ENCODE peak calls at places on chromosomes 13 and 19, in nine cellular contexts. B is GM23338; I is choroid plexus epithelial cell; T is IMR-90; X is pancreas; N is CD8-positive, alpha-beta T cell; S is nephron progenitor cell; W is sigmoid colon; R is fibroblast of lung. U is an unnamed sample.

GRCh38 chr13:21798181-21798580 is 127.3 kb downstream of the FGF9 start:
- DNase-seq in B (no peak), I (no peak), T (no peak), X (no peak), N (no peak), S (no peak), W (no peak), R (no peak), U (no peak)

GRCh38 chr19:36547001-36547732 is 19.1 kb upstream of the ZNF260 start:
- DNase-seq in B (peak; percentile 34), I (peak; percentile 21), T (peak; percentile 3), X (no peak), N (no peak), S (no peak), W (no peak), R (peak; percentile 25), U (no peak)

GRCh38 chr19:16367269-16367683 is 42.6 kb downstream of the KLF2 start:
- DNase-seq in B (no peak), I (no peak), T (no peak), X (no peak), N (peak; percentile 58), S (no peak), W (peak; percentile 27), R (no peak), U (no peak)

GRCh38 chr13:99687728-99688397 is 186.6 kb downstream of the TM9SF2 start:
- DNase-seq in B (peak; percentile 92), I (peak; percentile 89), T (no peak), X (no peak), N (no peak), S (no peak), W (no peak), R (no peak), U (no peak)

GRCh38 chr13:32852568-32852967 is 163.7 kb upstream of the KL start:
- DNase-seq in B (no peak), I (peak; percentile 69), T (peak; percentile 40), X (no peak), N (no peak), S (no peak), W (no peak), R (peak; percentile 69), U (no peak)

GRCh38 chr13:36530050-36530789 is 97.9 kb downstream of the CCNA1 start:
- DNase-seq in B (no peak), I (peak; percentile 74), T (no peak), X (no peak), N (no peak), S (no peak), W (no peak), R (no peak), U (no peak)

GRCh38 chr19:9406798-9407352 is 28.5 kb downstream of the ZNF266 start:
- DNase-seq in B (peak; percentile 6), I (peak; percentile 91), T (peak; percentile 92), X (peak; percentile 72), N (peak; percentile 12), S (no peak), W (peak; percentile 88), R (peak; percentile 94), U (no peak)

GRCh38 chr13:107367258-107367657 is 799.3 kb upstream of the ARGLU1 start:
- DNase-seq in B (no peak), I (no peak), T (peak; percentile 58), X (no peak), N (no peak), S (no peak), W (no peak), R (no peak), U (no peak)

GRCh38 chr19:56838930-56839664 is 1.4 kb downstream of the PEG3 start:
- DNase-seq in B (no peak), I (peak; percentile 75), T (no peak), X (peak; percentile 99), N (no peak), S (no peak), W (peak; percentile 100), R (peak; percentile 94), U (no peak)

GRCh38 chr13:82747948-82748347 is 1134.3 kb downstream of the SLITRK1 start:
- DNase-seq in B (no peak), I (peak; percentile 58), T (peak; percentile 53), X (no peak), N (no peak), S (no peak), W (no peak), R (peak; percentile 43), U (no peak)

GRCh38 chr19:11451942-11452813 is 16.7 kb downstream of the PRKCSH start:
- DNase-seq in B (peak; percentile 59), I (peak; percentile 25), T (no peak), X (no peak), N (no peak), S (no peak), W (no peak), R (no peak), U (no peak)
- TF ChIP-seq CTCF in B (peak; percentile 59), I (peak; percentile 39), T (peak; percentile 11), X (no peak), N (no peak), S (no peak), W (no peak), R (peak; percentile 14), U (peak; percentile 42)

GRCh38 chr19:4878491-4878968 is 11.1 kb upstream of the PLIN3 start:
- DNase-seq in B (peak; percentile 60), I (no peak), T (no peak), X (peak; percentile 38), N (no peak), S (peak; percentile 33), W (no peak), R (no peak), U (no peak)
- TF ChIP-seq CTCF in B (no peak), I (no peak), T (no peak), X (no peak), N (no peak), S (no peak), W (no peak), R (no peak), U (no peak)

GRCh38 chr13:66689628-66690027 is 540.5 kb downstream of the PCDH9 start:
- DNase-seq in B (peak; percentile 9), I (peak; percentile 80), T (peak; percentile 40), X (no peak), N (no peak), S (no peak), W (no peak), R (peak; percentile 68), U (no peak)
- TF ChIP-seq CTCF in B (peak; percentile 28), I (peak; percentile 73), T (peak; percentile 42), X (no peak), N (no peak), S (no peak), W (no peak), R (no peak), U (peak; percentile 69)

DNA sequence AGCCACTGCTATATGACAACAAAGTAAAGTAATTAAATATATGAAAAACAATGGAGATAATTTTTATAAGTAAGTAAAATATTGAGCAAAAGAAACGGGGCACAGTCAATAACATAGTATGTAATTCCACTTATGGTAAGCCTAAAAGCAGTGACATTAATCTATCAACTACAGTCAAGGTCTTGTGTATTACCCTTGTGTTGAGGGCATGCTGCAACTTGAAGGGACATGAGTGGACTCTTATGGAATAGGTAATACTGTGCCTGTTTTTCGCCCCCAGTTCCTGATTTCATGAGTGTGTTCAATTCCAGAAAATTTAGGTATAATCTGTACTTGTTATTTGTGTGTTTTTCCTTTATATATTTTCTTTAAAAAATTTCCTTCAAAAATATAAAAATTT is 201.3 kb upstream of the SLITRK6 start:
- DNase-seq in B (no peak), I (no peak), T (no peak), X (no peak), N (no peak), S (no peak), W (no peak), R (no peak), U (no peak)
- TF ChIP-seq CTCF in B (no peak), I (no peak), T (no peak), X (no peak), N (no peak), S (no peak), W (no peak), R (no peak), U (no peak)

DNA sequence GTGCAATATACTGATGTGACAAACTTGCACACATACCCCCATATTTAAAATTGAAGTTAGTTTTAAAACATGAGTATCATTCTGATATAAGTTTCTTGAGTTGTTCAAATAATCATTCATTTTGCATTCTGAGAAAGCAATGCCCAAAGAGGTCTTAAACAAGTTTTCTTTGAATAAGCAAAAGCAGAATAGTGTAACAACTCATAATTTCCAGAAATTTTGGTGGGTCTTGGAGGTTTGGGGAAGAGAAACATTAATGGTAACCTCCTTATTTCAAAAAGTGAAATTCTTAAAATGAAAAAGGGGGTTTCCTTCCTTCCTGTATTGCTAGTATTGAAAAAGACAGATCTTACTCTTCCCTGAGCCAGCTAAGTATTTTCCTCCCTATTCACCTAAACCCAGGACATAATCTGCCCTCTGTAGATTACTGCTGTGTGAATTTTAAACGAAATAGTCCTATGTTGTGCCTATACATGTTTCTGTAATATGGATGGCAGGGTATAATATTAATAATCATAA is 30.4 kb downstream of the SLC25A15 start:
- DNase-seq in B (no peak), I (no peak), T (no peak), X (no peak), N (no peak), S (no peak), W (no peak), R (no peak), U (no peak)
- TF ChIP-seq CTCF in B (no peak), I (no peak), T (no peak), X (no peak), N (no peak), S (no peak), W (no peak), R (no peak), U (no peak)

GRCh38 chr19:42224940-42225717 is 5.0 kb downstream of the ZNF526 start:
- DNase-seq in B (no peak), I (no peak), T (no peak), X (no peak), N (no peak), S (no peak), W (no peak), R (no peak), U (no peak)

GRCh38 chr19:42225718-42226292 is 5.7 kb downstream of the ZNF526 start:
- DNase-seq in B (no peak), I (no peak), T (no peak), X (no peak), N (no peak), S (no peak), W (no peak), R (no peak), U (no peak)

GRCh38 chr19:42228640-42229039 is 8.5 kb downstream of the ZNF526 start:
- DNase-seq in B (no peak), I (no peak), T (no peak), X (no peak), N (no peak), S (no peak), W (no peak), R (no peak), U (no peak)

GRCh38 chr19:42229263-42229854 is 9.2 kb downstream of the ZNF526 start:
- DNase-seq in B (no peak), I (no peak), T (no peak), X (no peak), N (no peak), S (no peak), W (no peak), R (no peak), U (no peak)

DNA sequence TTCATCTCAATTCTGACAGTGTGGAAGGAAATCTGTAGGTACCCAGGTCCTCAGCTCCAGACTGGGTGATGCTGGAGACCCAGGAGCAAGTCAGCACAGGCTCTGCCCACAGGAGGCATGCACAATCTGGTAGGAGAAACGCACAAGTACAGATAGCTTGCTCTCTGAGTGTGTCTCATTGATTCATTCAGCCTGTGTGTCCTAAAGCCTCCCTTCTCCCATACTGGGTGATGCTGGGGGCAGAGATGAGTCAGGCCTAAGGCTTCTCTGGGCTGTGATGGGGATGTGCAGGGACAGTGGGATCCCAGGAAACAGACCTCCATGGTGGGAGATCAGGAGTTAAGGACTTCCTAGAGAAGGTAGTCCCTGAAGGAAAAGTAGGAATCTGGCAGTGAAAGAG is 6.8 kb downstream of the ZNF526 start:
- DNase-seq in B (no peak), I (peak; percentile 34), T (peak; percentile 50), X (no peak), N (no peak), S (no peak), W (no peak), R (no peak), U (no peak)
- TF ChIP-seq CTCF in B (no peak), I (no peak), T (no peak), X (no peak), N (no peak), S (no peak), W (no peak), R (no peak), U (no peak)

U was measured in chondrocyte.